ENCODE peak calls at places on chromosomes 12 and 14, in nine cellular contexts. One of them, this sample, is unnamed. For H3K9me3, the result is how much of the 10 kb centered on the place peaks cover.

GRCh38 chr14:63203618-63204406 is 431 bp upstream of the RHOJ start:
- DNase-seq in gastrocnemius medialis: peak
- DNase-seq in WERI-Rb-1: peak
- DNase-seq in tibial artery: peak
- DNase-seq in spleen: peak
- DNase-seq in mammary epithelial cell: peak
- DNase-seq in suprapubic skin: peak
- DNase-seq in right atrium auricular region: peak
- DNase-seq in Panc1: peak
- DNase-seq in this sample: peak

GRCh38 chr12:94571556-94571955 is 78.8 kb downstream of the TMCC3 start:
- DNase-seq in gastrocnemius medialis: no peak
- DNase-seq in right atrium auricular region: no peak
- DNase-seq in spleen: no peak
- DNase-seq in WERI-Rb-1: no peak
- DNase-seq in suprapubic skin: no peak
- DNase-seq in mammary epithelial cell: peak
- DNase-seq in Panc1: no peak
- DNase-seq in tibial artery: no peak
- DNase-seq in this sample: peak

GRCh38 chr14:70809238-70810214 is at the start of gene MAP3K9:
- DNase-seq in gastrocnemius medialis: peak
- DNase-seq in tibial artery: peak
- DNase-seq in Panc1: peak
- DNase-seq in spleen: peak
- DNase-seq in right atrium auricular region: peak
- DNase-seq in suprapubic skin: peak
- DNase-seq in WERI-Rb-1: peak
- DNase-seq in mammary epithelial cell: peak
- DNase-seq in this sample: peak

GRCh38 chr12:17954788-17955187 is 135.2 kb downstream of the RERGL start:
- DNase-seq in suprapubic skin: no peak
- DNase-seq in WERI-Rb-1: peak
- DNase-seq in gastrocnemius medialis: no peak
- DNase-seq in right atrium auricular region: no peak
- DNase-seq in Panc1: no peak
- DNase-seq in mammary epithelial cell: no peak
- DNase-seq in tibial artery: no peak
- DNase-seq in spleen: no peak
- DNase-seq in this sample: no peak

GRCh38 chr12:87332987-87333761 is 696.0 kb downstream of the C12orf50 start:
- DNase-seq in mammary epithelial cell: no peak
- DNase-seq in spleen: no peak
- DNase-seq in right atrium auricular region: no peak
- DNase-seq in Panc1: no peak
- DNase-seq in suprapubic skin: no peak
- DNase-seq in WERI-Rb-1: no peak
- DNase-seq in gastrocnemius medialis: no peak
- DNase-seq in tibial artery: no peak
- DNase-seq in this sample: no peak

GRCh38 chr12:14913381-14913781 is 25.0 kb downstream of the ERP27 start:
- DNase-seq in tibial artery: peak
- DNase-seq in mammary epithelial cell: peak
- DNase-seq in right atrium auricular region: peak
- DNase-seq in suprapubic skin: peak
- DNase-seq in WERI-Rb-1: peak
- DNase-seq in spleen: no peak
- DNase-seq in gastrocnemius medialis: no peak
- DNase-seq in Panc1: no peak
- DNase-seq in this sample: peak

GRCh38 chr12:57535764-57536596 is 11.0 kb downstream of the DCTN2 start:
- DNase-seq in spleen: no peak
- DNase-seq in gastrocnemius medialis: no peak
- DNase-seq in mammary epithelial cell: no peak
- DNase-seq in Panc1: no peak
- DNase-seq in WERI-Rb-1: no peak
- DNase-seq in suprapubic skin: no peak
- DNase-seq in right atrium auricular region: no peak
- DNase-seq in tibial artery: no peak
- DNase-seq in this sample: peak

GRCh38 chr12:67969134-67969782 is 20.0 kb upstream of the IFNG-AS1 start:
- DNase-seq in suprapubic skin: no peak
- DNase-seq in mammary epithelial cell: no peak
- DNase-seq in Panc1: no peak
- DNase-seq in tibial artery: no peak
- DNase-seq in right atrium auricular region: no peak
- DNase-seq in WERI-Rb-1: no peak
- DNase-seq in spleen: no peak
- DNase-seq in gastrocnemius medialis: no peak
- DNase-seq in this sample: no peak

GRCh38 chr14:100025111-100025510 is 40.1 kb upstream of the EVL start:
- DNase-seq in spleen: no peak
- DNase-seq in gastrocnemius medialis: peak
- DNase-seq in Panc1: no peak
- DNase-seq in mammary epithelial cell: peak
- DNase-seq in tibial artery: no peak
- DNase-seq in suprapubic skin: no peak
- DNase-seq in right atrium auricular region: no peak
- DNase-seq in WERI-Rb-1: peak
- DNase-seq in this sample: peak

GRCh38 chr14:100020623-100021022 is 44.6 kb upstream of the EVL start:
- DNase-seq in suprapubic skin: no peak
- DNase-seq in Panc1: no peak
- DNase-seq in right atrium auricular region: no peak
- DNase-seq in gastrocnemius medialis: no peak
- DNase-seq in mammary epithelial cell: no peak
- DNase-seq in WERI-Rb-1: no peak
- DNase-seq in spleen: no peak
- DNase-seq in tibial artery: no peak
- DNase-seq in this sample: no peak

GRCh38 chr14:100019156-100019882 is 45.9 kb upstream of the EVL start:
- DNase-seq in Panc1: no peak
- DNase-seq in gastrocnemius medialis: no peak
- DNase-seq in WERI-Rb-1: peak
- DNase-seq in tibial artery: no peak
- DNase-seq in spleen: no peak
- DNase-seq in mammary epithelial cell: no peak
- DNase-seq in suprapubic skin: no peak
- DNase-seq in right atrium auricular region: no peak
- DNase-seq in this sample: no peak

GRCh38 chr14:100018482-100018881 is 46.7 kb upstream of the EVL start:
- DNase-seq in Panc1: no peak
- DNase-seq in tibial artery: no peak
- DNase-seq in spleen: no peak
- DNase-seq in mammary epithelial cell: no peak
- DNase-seq in WERI-Rb-1: no peak
- DNase-seq in right atrium auricular region: no peak
- DNase-seq in suprapubic skin: no peak
- DNase-seq in gastrocnemius medialis: no peak
- DNase-seq in this sample: no peak

DNA sequence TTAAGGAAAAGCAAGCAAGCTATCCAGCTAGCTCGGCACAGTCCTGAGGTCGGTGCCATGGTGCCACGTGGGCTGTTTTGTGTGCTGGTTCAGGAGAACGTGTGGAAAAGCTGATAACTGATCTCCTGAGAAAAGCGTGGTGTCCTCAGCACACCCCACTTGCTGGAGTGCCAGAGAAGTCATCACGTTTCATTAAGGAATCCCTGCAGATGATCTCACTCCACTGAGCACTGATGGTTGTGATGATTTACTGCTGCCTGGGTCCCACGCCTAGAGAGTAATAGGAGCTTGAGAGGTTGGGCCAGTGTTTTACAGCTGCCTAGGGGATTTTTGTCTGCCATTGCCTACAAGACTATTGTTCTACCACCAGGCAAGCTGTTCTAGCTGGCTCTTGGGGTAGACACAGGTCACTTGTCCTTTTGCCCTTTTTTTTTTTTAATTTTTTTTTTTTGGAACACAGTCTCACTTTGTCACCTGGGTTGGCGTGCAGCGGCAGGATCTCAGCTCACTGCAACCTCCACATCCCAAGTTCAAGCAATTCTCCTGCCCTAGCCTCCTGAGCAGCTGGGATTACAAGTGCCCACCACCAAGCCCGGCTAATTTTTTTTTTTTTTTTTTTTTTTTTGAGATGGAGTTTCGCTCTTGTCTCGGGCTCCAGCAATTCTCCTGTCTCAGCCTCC is 42.3 kb upstream of the EVL start:
- DNase-seq in suprapubic skin: no peak
- DNase-seq in gastrocnemius medialis: peak
- DNase-seq in spleen: no peak
- DNase-seq in right atrium auricular region: no peak
- DNase-seq in WERI-Rb-1: no peak
- DNase-seq in mammary epithelial cell: no peak
- DNase-seq in Panc1: no peak
- DNase-seq in tibial artery: peak
- DNase-seq in this sample: no peak
- H3K9me3 ChIP-seq in suprapubic skin: under half
- H3K9me3 ChIP-seq in gastrocnemius medialis: under half
- H3K9me3 ChIP-seq in spleen: under half
- H3K9me3 ChIP-seq in right atrium auricular region: under half
- H3K9me3 ChIP-seq in WERI-Rb-1: under half
- H3K9me3 ChIP-seq in mammary epithelial cell: under half
- H3K9me3 ChIP-seq in Panc1: under half
- H3K9me3 ChIP-seq in tibial artery: under half
- H3K9me3 ChIP-seq in this sample: under half

GRCh38 chr14:105865266-105865903 is 339.0 kb downstream of the TMEM121 start:
- DNase-seq in WERI-Rb-1: peak
- DNase-seq in mammary epithelial cell: no peak
- DNase-seq in tibial artery: no peak
- DNase-seq in Panc1: no peak
- DNase-seq in spleen: peak
- DNase-seq in suprapubic skin: peak
- DNase-seq in right atrium auricular region: no peak
- DNase-seq in gastrocnemius medialis: peak
- DNase-seq in this sample: peak
- H3K9me3 ChIP-seq in WERI-Rb-1: under half
- H3K9me3 ChIP-seq in mammary epithelial cell: under half
- H3K9me3 ChIP-seq in tibial artery: under half
- H3K9me3 ChIP-seq in Panc1: under half
- H3K9me3 ChIP-seq in spleen: under half
- H3K9me3 ChIP-seq in suprapubic skin: under half
- H3K9me3 ChIP-seq in right atrium auricular region: under half
- H3K9me3 ChIP-seq in gastrocnemius medialis: under half
- H3K9me3 ChIP-seq in this sample: under half

DNA sequence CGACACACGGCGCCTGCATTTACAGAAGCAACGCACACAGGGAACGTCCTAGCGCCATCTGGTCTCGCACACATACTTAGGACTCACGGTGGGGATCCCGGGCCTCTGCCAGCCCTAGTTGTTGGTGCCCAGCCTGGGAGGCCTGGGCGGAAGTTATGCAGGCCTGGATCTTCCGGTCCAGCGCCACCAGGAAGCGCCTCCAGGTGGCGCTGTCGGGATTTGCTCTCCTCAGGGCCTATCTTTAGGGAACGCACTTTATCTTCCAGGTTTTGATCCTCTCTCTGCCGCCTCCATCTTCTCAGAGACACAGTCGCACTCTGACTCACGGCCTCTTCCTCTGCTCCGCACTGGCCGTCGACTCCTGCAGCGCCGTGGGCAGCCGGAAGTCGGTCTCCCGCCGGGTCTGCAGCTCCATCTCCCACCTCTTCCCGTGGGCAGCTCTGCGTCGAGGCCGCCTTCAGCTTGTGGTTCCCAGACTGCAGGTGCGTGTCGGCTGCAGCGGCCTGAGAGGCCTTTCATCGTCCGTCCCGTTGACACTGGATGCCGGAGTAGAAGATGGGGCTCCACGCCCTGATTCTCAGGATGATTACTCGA is 760.4 kb downstream of the TMEM121 start:
- DNase-seq in tibial artery: no peak
- DNase-seq in suprapubic skin: no peak
- DNase-seq in WERI-Rb-1: peak
- DNase-seq in right atrium auricular region: no peak
- DNase-seq in mammary epithelial cell: no peak
- DNase-seq in gastrocnemius medialis: no peak
- DNase-seq in Panc1: no peak
- DNase-seq in spleen: no peak
- DNase-seq in this sample: no peak
- H3K9me3 ChIP-seq in tibial artery: under half
- H3K9me3 ChIP-seq in suprapubic skin: under half
- H3K9me3 ChIP-seq in WERI-Rb-1: under half
- H3K9me3 ChIP-seq in right atrium auricular region: under half
- H3K9me3 ChIP-seq in mammary epithelial cell: under half
- H3K9me3 ChIP-seq in gastrocnemius medialis: under half
- H3K9me3 ChIP-seq in Panc1: under half
- H3K9me3 ChIP-seq in spleen: under half
- H3K9me3 ChIP-seq in this sample: under half

GRCh38 chr12:34404377-34405285 is 382.3 kb downstream of the ALG10 start:
- DNase-seq in WERI-Rb-1: peak
- DNase-seq in gastrocnemius medialis: peak
- DNase-seq in tibial artery: peak
- DNase-seq in right atrium auricular region: peak
- DNase-seq in suprapubic skin: peak
- DNase-seq in spleen: peak
- DNase-seq in Panc1: no peak
- DNase-seq in mammary epithelial cell: no peak
- DNase-seq in this sample: peak

GRCh38 chr12:34405286-34406227 is 383.3 kb downstream of the ALG10 start:
- DNase-seq in Panc1: no peak
- DNase-seq in suprapubic skin: peak
- DNase-seq in tibial artery: peak
- DNase-seq in WERI-Rb-1: no peak
- DNase-seq in mammary epithelial cell: no peak
- DNase-seq in spleen: peak
- DNase-seq in right atrium auricular region: peak
- DNase-seq in gastrocnemius medialis: peak
- DNase-seq in this sample: no peak

GRCh38 chr12:34406228-34406995 is 384.1 kb downstream of the ALG10 start:
- DNase-seq in suprapubic skin: peak
- DNase-seq in mammary epithelial cell: no peak
- DNase-seq in WERI-Rb-1: peak
- DNase-seq in gastrocnemius medialis: peak
- DNase-seq in spleen: peak
- DNase-seq in Panc1: no peak
- DNase-seq in right atrium auricular region: peak
- DNase-seq in tibial artery: peak
- DNase-seq in this sample: peak

GRCh38 chr12:34407813-34408212 is 385.5 kb downstream of the ALG10 start:
- DNase-seq in suprapubic skin: no peak
- DNase-seq in right atrium auricular region: no peak
- DNase-seq in Panc1: no peak
- DNase-seq in tibial artery: no peak
- DNase-seq in spleen: no peak
- DNase-seq in mammary epithelial cell: no peak
- DNase-seq in WERI-Rb-1: no peak
- DNase-seq in gastrocnemius medialis: no peak
- DNase-seq in this sample: no peak

GRCh38 chr12:34406996-34407300 is 384.7 kb downstream of the ALG10 start:
- DNase-seq in tibial artery: no peak
- DNase-seq in right atrium auricular region: no peak
- DNase-seq in Panc1: no peak
- DNase-seq in suprapubic skin: peak
- DNase-seq in WERI-Rb-1: no peak
- DNase-seq in mammary epithelial cell: no peak
- DNase-seq in spleen: no peak
- DNase-seq in gastrocnemius medialis: peak
- DNase-seq in this sample: no peak
- H3K9me3 ChIP-seq in tibial artery: half or more
- H3K9me3 ChIP-seq in right atrium auricular region: half or more
- H3K9me3 ChIP-seq in Panc1: under half
- H3K9me3 ChIP-seq in suprapubic skin: half or more
- H3K9me3 ChIP-seq in WERI-Rb-1: under half
- H3K9me3 ChIP-seq in mammary epithelial cell: under half
- H3K9me3 ChIP-seq in spleen: half or more
- H3K9me3 ChIP-seq in gastrocnemius medialis: under half
- H3K9me3 ChIP-seq in this sample: under half